ENCODE peak calls at places on chromosome 18, in six cellular contexts. C, Q, B, V, X and Y are unnamed samples.

GRCh38 chr18:64110692-64111480 is 38.0 kb downstream of the LINC00305 start:
- DNase-seq in C (no peak), Q (no peak), B (no peak), V (no peak), X (no peak), Y (no peak)

GRCh38 chr18:11885278-11885991 is 22.7 kb downstream of the MPPE1 start:
- DNase-seq in C (no peak), Q (no peak), B (no peak), V (peak; percentile 75), X (no peak), Y (peak; percentile 69)

GRCh38 chr18:22278798-22279197 is 109.4 kb downstream of the GATA6 start:
- DNase-seq in C (no peak), Q (no peak), B (no peak), V (no peak), X (no peak), Y (no peak)

GRCh38 chr18:72427721-72428120 is 116.4 kb downstream of the CBLN2 start:
- DNase-seq in C (no peak), Q (no peak), B (no peak), V (no peak), X (no peak), Y (no peak)

GRCh38 chr18:70086085-70086484 is 119.4 kb downstream of the RTTN start:
- DNase-seq in C (no peak), Q (no peak), B (no peak), V (no peak), X (no peak), Y (no peak)

GRCh38 chr18:66734451-66734850 is 130.6 kb upstream of the CDH19 start:
- DNase-seq in C (no peak), Q (no peak), B (no peak), V (no peak), X (no peak), Y (no peak)

GRCh38 chr18:74539289-74539688 is 5.0 kb downstream of the CNDP1 start:
- DNase-seq in C (peak; percentile 37), Q (no peak), B (no peak), V (no peak), X (no peak), Y (no peak)

GRCh38 chr18:13438507-13439056 is 220.0 kb downstream of the LDLRAD4 start:
- DNase-seq in C (no peak), Q (no peak), B (no peak), V (no peak), X (no peak), Y (no peak)

GRCh38 chr18:74370163-74370562 is 54.5 kb downstream of the C18orf63 start:
- DNase-seq in C (no peak), Q (no peak), B (no peak), V (no peak), X (no peak), Y (no peak)

GRCh38 chr18:28032177-28032576 is 144.8 kb downstream of the CDH2 start:
- DNase-seq in C (no peak), Q (no peak), B (no peak), V (no peak), X (no peak), Y (no peak)

GRCh38 chr18:59218018-59218417 is 1.9 kb upstream of the GRP start:
- DNase-seq in C (no peak), Q (no peak), B (no peak), V (no peak), X (no peak), Y (no peak)

GRCh38 chr18:9741821-9742541 is 33.9 kb downstream of the RAB31 start:
- DNase-seq in C (peak; percentile 69), Q (no peak), B (no peak), V (no peak), X (no peak), Y (no peak)

GRCh38 chr18:54109131-54109683 is 115.3 kb downstream of the MBD2 start:
- DNase-seq in C (no peak), Q (no peak), B (no peak), V (no peak), X (no peak), Y (no peak)

DNA sequence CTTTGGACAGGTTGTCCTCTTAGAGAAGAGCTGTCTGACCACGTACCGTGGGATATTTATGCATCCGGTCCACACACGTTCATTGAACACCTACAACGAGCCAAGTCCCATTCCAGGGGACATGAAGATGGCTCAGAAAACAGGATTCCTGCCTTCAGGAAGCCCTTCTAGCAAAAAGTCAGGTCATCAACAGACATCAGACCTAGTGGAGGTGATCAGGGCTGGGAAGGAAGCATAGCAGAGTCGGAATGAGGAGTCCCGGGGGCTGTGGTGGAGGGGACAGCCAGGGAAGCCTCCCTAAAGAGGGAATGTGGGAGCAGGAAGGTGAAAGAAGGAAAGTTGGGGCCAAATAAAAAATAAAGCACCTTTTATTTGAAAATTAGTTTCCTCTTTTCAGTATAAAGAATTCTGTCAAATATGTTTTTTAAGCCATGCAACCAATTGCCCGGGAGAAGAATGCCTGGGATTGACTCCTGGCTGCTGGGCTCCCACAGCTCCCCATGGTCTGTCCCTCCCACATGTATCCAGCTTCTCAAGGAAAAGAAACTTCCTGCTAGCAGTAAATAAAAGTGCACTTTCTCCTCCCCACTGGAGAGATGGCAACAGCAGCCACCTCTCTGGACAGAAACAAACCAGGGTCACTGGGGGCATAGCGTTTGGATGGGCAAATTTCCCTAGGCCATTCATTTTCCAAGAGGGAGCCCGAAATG is 144.8 kb downstream of the SMAD7 start:
- DNase-seq in C (no peak), Q (no peak), B (no peak), V (peak; percentile 5), X (no peak), Y (no peak)
- H3K4me1 ChIP-seq in C (peaks cover 22% of the 10 kb centered on the region), Q (peaks cover 23% of the 10 kb centered on the region), B (no peaks in the 10 kb centered on the region), V (peaks cover 23% of the 10 kb centered on the region), X (no peaks in the 10 kb centered on the region), Y (peaks cover 6% of the 10 kb centered on the region)

DNA sequence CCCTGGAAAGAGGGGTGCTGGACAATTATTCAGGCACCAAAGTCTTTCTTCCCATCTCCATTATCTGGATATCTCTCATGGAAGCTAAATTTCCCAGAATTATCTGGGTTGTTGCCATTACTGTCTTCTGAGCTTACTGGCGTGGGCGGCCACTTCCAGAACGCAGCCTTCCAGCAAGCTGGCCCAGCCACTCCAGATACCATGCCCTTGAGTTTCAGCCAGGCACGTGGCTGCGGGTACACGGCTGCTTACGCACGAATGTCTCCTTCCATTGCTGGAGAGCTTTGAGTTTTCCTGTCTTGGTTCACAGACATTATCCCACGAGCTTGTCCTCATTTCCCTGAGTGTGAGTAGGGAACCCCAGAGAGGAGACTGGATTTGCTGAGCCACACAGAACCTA is 32.7 kb downstream of the CELF4 start:
- DNase-seq in C (no peak), Q (no peak), B (no peak), V (no peak), X (no peak), Y (no peak)
- H3K4me1 ChIP-seq in C (no peaks in the 10 kb centered on the region), Q (no peaks in the 10 kb centered on the region), B (no peaks in the 10 kb centered on the region), V (no peaks in the 10 kb centered on the region), X (no peaks in the 10 kb centered on the region), Y (no peaks in the 10 kb centered on the region)

DNA sequence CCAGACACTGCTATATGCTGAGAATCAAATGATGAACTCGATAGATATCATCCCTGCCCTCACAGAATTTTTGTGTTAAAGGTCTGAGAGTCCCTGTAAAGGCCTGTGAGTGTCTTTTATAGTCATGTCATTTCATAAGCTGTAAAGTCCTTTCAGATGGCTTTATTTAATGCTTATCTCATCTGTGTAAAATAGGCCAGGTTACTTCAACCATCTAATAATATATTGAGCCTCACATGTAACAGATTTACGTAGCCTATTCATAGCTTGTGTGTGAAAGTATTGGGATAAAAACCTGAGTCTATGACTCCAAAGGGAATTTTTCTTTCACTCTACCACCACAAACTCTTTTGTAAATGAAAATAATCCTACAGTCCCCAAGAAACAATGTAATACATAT is 672.0 kb upstream of the SYT4 start:
- DNase-seq in C (no peak), Q (no peak), B (no peak), V (no peak), X (no peak), Y (no peak)
- H3K4me1 ChIP-seq in C (no peaks in the 10 kb centered on the region), Q (no peaks in the 10 kb centered on the region), B (no peaks in the 10 kb centered on the region), V (no peaks in the 10 kb centered on the region), X (no peaks in the 10 kb centered on the region), Y (no peaks in the 10 kb centered on the region)

GRCh38 chr18:57983472-57983871 is 60.6 kb upstream of the NEDD4L start:
- DNase-seq in C (no peak), Q (no peak), B (no peak), V (no peak), X (no peak), Y (no peak)
- H3K4me1 ChIP-seq in C (no peaks in the 10 kb centered on the region), Q (peaks cover 9% of the 10 kb centered on the region), B (peaks cover 14% of the 10 kb centered on the region), V (no peaks in the 10 kb centered on the region), X (no peaks in the 10 kb centered on the region), Y (no peaks in the 10 kb centered on the region)